ENCODE peak calls at places on chromosomes 12 and 14, in nine cellular contexts. N is mesothelial cell of epicardium; D is osteocyte; A is CD4-positive, CD25-positive, alpha-beta regulatory T cell; F is activated naive CD8-positive, alpha-beta T cell treated with anti-CD3 and anti-CD28 coated beads for 36 hours; R is mucosa of descending colon; K is LoVo; S is CD4-positive, alpha-beta memory T cell; H is stomach. T is an unnamed sample.

GRCh38 chr14:101496779-101497420 is 64.4 kb upstream of the DIO3 start:
- DNase-seq in N (no peak), D (no peak), A (no peak), F (no peak), R (peak; percentile 27), K (no peak), S (no peak), H (peak; percentile 17), T (no peak)

GRCh38 chr14:96501746-96502620 is at the start of gene PAPOLA:
- DNase-seq in N (peak; percentile 93), D (peak; percentile 98), A (peak; percentile 95), F (peak; percentile 95), R (peak; percentile 97), K (peak; percentile 95), S (peak; percentile 94), H (peak; percentile 96), T (peak; percentile 69)

GRCh38 chr12:99130808-99131538 is 485.9 kb downstream of the APAF1 start:
- DNase-seq in N (no peak), D (no peak), A (no peak), F (no peak), R (no peak), K (no peak), S (no peak), H (no peak), T (no peak)

GRCh38 chr14:82595466-82595865 is 1061.8 kb upstream of the SEL1L start:
- DNase-seq in N (no peak), D (no peak), A (no peak), F (no peak), R (no peak), K (no peak), S (no peak), H (no peak), T (no peak)

GRCh38 chr12:47848853-47849252 is 29.1 kb upstream of the HDAC7 start:
- DNase-seq in N (no peak), D (no peak), A (no peak), F (no peak), R (no peak), K (no peak), S (no peak), H (no peak), T (no peak)

GRCh38 chr14:71693373-71693772 is 238.9 kb upstream of the RGS6 start:
- DNase-seq in N (no peak), D (no peak), A (peak; percentile 13), F (no peak), R (no peak), K (no peak), S (no peak), H (no peak), T (no peak)

GRCh38 chr12:116148844-116149243 is 128.6 kb downstream of the MED13L start:
- DNase-seq in N (no peak), D (no peak), A (no peak), F (no peak), R (no peak), K (no peak), S (no peak), H (no peak), T (no peak)

GRCh38 chr12:84994436-84994835 is 41.6 kb downstream of the TSPAN19 start:
- DNase-seq in N (no peak), D (no peak), A (no peak), F (no peak), R (no peak), K (no peak), S (peak; percentile 14), H (no peak), T (no peak)

GRCh38 chr12:49580572-49581535 is 12.9 kb upstream of the MCRS1 start:
- DNase-seq in N (peak; percentile 74), D (peak; percentile 90), A (peak; percentile 35), F (peak; percentile 44), R (no peak), K (peak; percentile 30), S (no peak), H (peak; percentile 78), T (peak; percentile 65)

GRCh38 chr12:65098364-65098763 is 22.7 kb downstream of the WIF1 start:
- DNase-seq in N (no peak), D (no peak), A (no peak), F (no peak), R (no peak), K (no peak), S (no peak), H (no peak), T (no peak)

GRCh38 chr14:97757491-97757890 is 960.3 kb downstream of the VRK1 start:
- DNase-seq in N (no peak), D (no peak), A (no peak), F (no peak), R (no peak), K (no peak), S (no peak), H (no peak), T (no peak)

GRCh38 chr12:24797901-24798300 is 151.0 kb downstream of the BCAT1 start:
- DNase-seq in N (no peak), D (no peak), A (no peak), F (no peak), R (no peak), K (no peak), S (no peak), H (no peak), T (no peak)

GRCh38 chr12:124179936-124180605 is 114.8 kb upstream of the RFLNA start:
- DNase-seq in N (no peak), D (no peak), A (no peak), F (no peak), R (no peak), K (no peak), S (no peak), H (no peak), T (no peak)